ENCODE peak calls at places on chromosomes 16 and 17, in ten cellular contexts. K, S, T, I, G, E, V, U, J and Q are unnamed samples.

GRCh38 chr17:83186226-83186625 is 106.8 kb downstream of the METRNL start:
- DNase-seq in K (no peak), S (no peak), T (no peak), I (no peak), G (no peak), E (no peak), V (no peak), U (no peak), J (peak), Q (no peak)

GRCh38 chr17:62800580-62800979 is 7.5 kb downstream of the MARCHF10 start:
- DNase-seq in K (no peak), S (no peak), T (no peak), I (no peak), G (no peak), E (no peak), V (no peak), U (no peak), J (no peak), Q (no peak)

GRCh38 chr17:55284001-55284884 is 19.5 kb downstream of the HLF start:
- DNase-seq in K (no peak), S (no peak), T (no peak), I (no peak), G (no peak), E (no peak), V (no peak), U (no peak), J (no peak), Q (no peak)

GRCh38 chr17:29241015-29241963 is 5.4 kb upstream of the CRYBA1 start:
- DNase-seq in K (peak), S (no peak), T (peak), I (peak), G (no peak), E (peak), V (no peak), U (no peak), J (no peak), Q (no peak)

GRCh38 chr16:4763791-4764190 is 3.2 kb downstream of the ZNF500 start:
- DNase-seq in K (no peak), S (no peak), T (no peak), I (no peak), G (no peak), E (no peak), V (no peak), U (no peak), J (no peak), Q (no peak)

GRCh38 chr17:7572588-7573323 is 6.7 kb upstream of the CD68 start:
- DNase-seq in K (peak), S (peak), T (peak), I (peak), G (peak), E (peak), V (peak), U (peak), J (peak), Q (peak)

GRCh38 chr17:51764387-51764971 is 394.0 kb downstream of the CA10 start:
- DNase-seq in K (peak), S (peak), T (peak), I (no peak), G (peak), E (peak), V (peak), U (no peak), J (peak), Q (peak)

GRCh38 chr17:39487946-39488345 is 26.7 kb downstream of the CDK12 start:
- DNase-seq in K (no peak), S (no peak), T (no peak), I (no peak), G (no peak), E (no peak), V (no peak), U (no peak), J (no peak), Q (no peak)

GRCh38 chr17:68674271-68674925 is 73.2 kb upstream of the FAM20A start:
- DNase-seq in K (no peak), S (no peak), T (no peak), I (no peak), G (no peak), E (no peak), V (no peak), U (no peak), J (no peak), Q (no peak)

GRCh38 chr17:81444610-81445339 is 49.5 kb downstream of the BAHCC1 start:
- DNase-seq in K (no peak), S (no peak), T (no peak), I (no peak), G (no peak), E (no peak), V (no peak), U (no peak), J (no peak), Q (no peak)

GRCh38 chr17:72591500-72592241 is 470.9 kb downstream of the SOX9 start:
- DNase-seq in K (peak), S (peak), T (no peak), I (no peak), G (no peak), E (no peak), V (no peak), U (no peak), J (peak), Q (peak)

GRCh38 chr17:1367351-1367745 is 32.7 kb downstream of the YWHAE start:
- DNase-seq in K (peak), S (no peak), T (no peak), I (no peak), G (no peak), E (no peak), V (no peak), U (no peak), J (no peak), Q (no peak)

GRCh38 chr16:66510711-66511614 is 39.0 kb downstream of the TK2 start:
- DNase-seq in K (no peak), S (no peak), T (no peak), I (no peak), G (no peak), E (no peak), V (no peak), U (peak), J (no peak), Q (no peak)

GRCh38 chr17:34168989-34169388 is 86.1 kb upstream of the CCL2 start:
- DNase-seq in K (no peak), S (no peak), T (no peak), I (no peak), G (no peak), E (no peak), V (no peak), U (no peak), J (no peak), Q (no peak)

GRCh38 chr17:50279181-50279526 is 4.9 kb downstream of the TMEM92 start:
- DNase-seq in K (peak), S (no peak), T (no peak), I (no peak), G (no peak), E (no peak), V (no peak), U (no peak), J (no peak), Q (no peak)

GRCh38 chr17:71792966-71793365 is 327.9 kb upstream of the SOX9 start:
- DNase-seq in K (peak), S (no peak), T (no peak), I (peak), G (no peak), E (peak), V (no peak), U (no peak), J (no peak), Q (no peak)

GRCh38 chr16:74224828-74225227 is 71.8 kb upstream of the PSMD7 start:
- DNase-seq in K (peak), S (no peak), T (no peak), I (no peak), G (no peak), E (peak), V (no peak), U (no peak), J (no peak), Q (no peak)

GRCh38 chr16:89052824-89053724 is 40.6 kb upstream of the ACSF3 start:
- DNase-seq in K (peak), S (no peak), T (no peak), I (no peak), G (no peak), E (no peak), V (no peak), U (no peak), J (peak), Q (no peak)

GRCh38 chr17:44220211-44221071 is 966 bp upstream of the UBTF start:
- DNase-seq in K (peak), S (peak), T (no peak), I (no peak), G (peak), E (no peak), V (peak), U (peak), J (no peak), Q (peak)

GRCh38 chr16:57049678-57050077 is 42.7 kb upstream of the CPNE2 start:
- DNase-seq in K (no peak), S (peak), T (no peak), I (no peak), G (no peak), E (no peak), V (no peak), U (no peak), J (no peak), Q (peak)

GRCh38 chr17:41652461-41652960 is 28.1 kb upstream of the KRT17 start:
- DNase-seq in K (no peak), S (no peak), T (no peak), I (no peak), G (no peak), E (no peak), V (no peak), U (no peak), J (no peak), Q (no peak)

GRCh38 chr17:48544356-48545021 is 420 bp downstream of the HOXB2 start:
- DNase-seq in K (peak), S (peak), T (no peak), I (no peak), G (no peak), E (no peak), V (no peak), U (peak), J (peak), Q (peak)

GRCh38 chr16:89484923-89485679 is 5.3 kb downstream of the ANKRD11 start:
- DNase-seq in K (peak), S (no peak), T (no peak), I (no peak), G (no peak), E (no peak), V (no peak), U (no peak), J (no peak), Q (no peak)

GRCh38 chr17:50919321-50920040 is 53.3 kb upstream of the TOB1 start:
- DNase-seq in K (peak), S (peak), T (peak), I (no peak), G (peak), E (no peak), V (peak), U (peak), J (peak), Q (peak)

GRCh38 chr17:11935734-11936406 is 61.4 kb downstream of the ZNF18 start:
- DNase-seq in K (peak), S (no peak), T (no peak), I (peak), G (no peak), E (no peak), V (no peak), U (peak), J (peak), Q (no peak)

GRCh38 chr17:47864791-47865216 is 13.8 kb upstream of the SP6 start:
- DNase-seq in K (no peak), S (no peak), T (no peak), I (no peak), G (no peak), E (no peak), V (no peak), U (no peak), J (peak), Q (no peak)

GRCh38 chr17:40352044-40352778 is 12.3 kb downstream of the GJD3 start:
- DNase-seq in K (no peak), S (no peak), T (no peak), I (no peak), G (no peak), E (no peak), V (no peak), U (no peak), J (no peak), Q (no peak)

GRCh38 chr16:67188798-67189197 is 1.1 kb downstream of the EXOC3L1 start:
- DNase-seq in K (no peak), S (no peak), T (no peak), I (no peak), G (no peak), E (no peak), V (no peak), U (no peak), J (no peak), Q (no peak)

GRCh38 chr16:65342231-65342866 is 220.5 kb upstream of the CDH11 start:
- DNase-seq in K (no peak), S (no peak), T (no peak), I (no peak), G (no peak), E (no peak), V (no peak), U (no peak), J (no peak), Q (no peak)

GRCh38 chr16:48384305-48384981 is 770 bp downstream of the SIAH1 start:
- DNase-seq in K (peak), S (peak), T (no peak), I (no peak), G (peak), E (no peak), V (peak), U (peak), J (no peak), Q (peak)